ENCODE peak calls at places on chromosomes 16 and 17, in four cellular contexts. U is right lobe of liver, P is GM12865, X is PC-9. E is an unnamed sample.

GRCh38 chr17:6970992-6971391 is 24.9 kb upstream of the ALOX12 start:
- DNase-seq in U (no peak), X (no peak), P (no peak), E (no peak)

GRCh38 chr17:73062726-73063125 is 29.8 kb downstream of the SLC39A11 start:
- DNase-seq in P (no peak), X (no peak), U (no peak), E (no peak)

GRCh38 chr17:77786740-77787505 is 171.6 kb upstream of the TNRC6C start:
- DNase-seq in X (no peak), P (no peak), U (no peak), E (no peak)

GRCh38 chr16:57137043-57137442 is 44.7 kb downstream of the CPNE2 start:
- DNase-seq in U (no peak), P (no peak), X (no peak), E (no peak)

GRCh38 chr17:52024296-52024870 is 134.1 kb downstream of the CA10 start:
- DNase-seq in X (no peak), U (no peak), P (no peak), E (no peak)

GRCh38 chr17:17494499-17495447 is 1.4 kb downstream of the RASD1 start:
- DNase-seq in X (no peak), P (peak), U (peak), E (no peak)

GRCh38 chr17:37701424-37702020 is 43.3 kb downstream of the HNF1B start:
- DNase-seq in P (peak), X (no peak), U (peak), E (no peak)

GRCh38 chr17:77217136-77217535 is 76.4 kb downstream of the SEC14L1 start:
- DNase-seq in P (no peak), X (no peak), U (no peak), E (no peak)

GRCh38 chr16:35639233-35640205 is 2180.1 kb downstream of the TP53TG3F start:
- DNase-seq in U (no peak), X (no peak), P (no peak), E (peak)

GRCh38 chr17:29039764-29040598 is 3.0 kb upstream of the PIPOX start:
- DNase-seq in P (no peak), X (peak), U (no peak), E (peak)

GRCh38 chr17:67520282-67520906 is 143.3 kb downstream of the PITPNC1 start:
- DNase-seq in X (no peak), P (peak), U (no peak), E (no peak)